ENCODE peak calls at places on chromosome 4, in nine cellular contexts. X is tibial artery; Q is D721Med; S is cardiac muscle cell; V is Calu3; Y is neural progenitor cell; G is CD8-positive, alpha-beta T cell; D is fibroblast of lung; H is tibial nerve. W is an unnamed sample.

GRCh38 chr4:39285111-39285795 is 80.9 kb downstream of the RFC1 start:
- DNase-seq in V (no peak), D (no peak), Q (no peak), Y (no peak), G (no peak), S (no peak), X (no peak), H (no peak), W (no peak)

GRCh38 chr4:20019310-20020015 is 232.2 kb upstream of the SLIT2 start:
- DNase-seq in G (no peak), H (no peak), D (peak; percentile 68), S (no peak), V (no peak), Q (no peak), Y (no peak), X (no peak), W (no peak)

GRCh38 chr4:118372251-118372650 is 19.4 kb upstream of the PRSS12 start:
- DNase-seq in S (no peak), Q (no peak), H (no peak), G (no peak), Y (no peak), V (no peak), X (no peak), D (no peak), W (no peak)

GRCh38 chr4:110540606-110541440 is 64.9 kb downstream of the ENPEP start:
- DNase-seq in S (peak; percentile 81), V (no peak), H (no peak), D (peak; percentile 91), Y (no peak), G (no peak), X (no peak), Q (no peak), W (no peak)

GRCh38 chr4:174340714-174341113 is 57.0 kb downstream of the CEP44 start:
- DNase-seq in Y (no peak), V (no peak), H (no peak), D (no peak), X (no peak), S (no peak), Q (no peak), G (no peak), W (no peak)

GRCh38 chr4:113423631-113424030 is 337.9 kb downstream of the CAMK2D start:
- DNase-seq in S (peak; percentile 56), X (no peak), H (no peak), G (no peak), D (peak; percentile 60), Q (no peak), Y (no peak), V (no peak), W (no peak)

GRCh38 chr4:180285796-180286195 is 1957.4 kb upstream of the TENM3 start:
- DNase-seq in H (no peak), Y (no peak), S (no peak), X (no peak), V (no peak), D (no peak), Q (no peak), G (no peak), W (peak; percentile 5)

GRCh38 chr4:141905751-141906150 is 269.4 kb downstream of the IL15 start:
- DNase-seq in Q (no peak), S (peak; percentile 49), D (peak; percentile 85), X (no peak), V (no peak), H (no peak), Y (no peak), G (no peak), W (no peak)

GRCh38 chr4:163251204-163251603 is 81.2 kb downstream of the NPY1R start:
- DNase-seq in D (no peak), V (no peak), X (no peak), Q (no peak), H (no peak), Y (peak; percentile 43), S (peak; percentile 2), G (no peak), W (no peak)

GRCh38 chr4:4694296-4694772 is 152.5 kb upstream of the STX18 start:
- DNase-seq in V (no peak), G (no peak), H (no peak), Q (no peak), X (peak; percentile 27), S (peak; percentile 19), Y (peak; percentile 49), D (peak; percentile 31), W (no peak)

GRCh38 chr4:55326629-55327028 is 19.4 kb upstream of the SRD5A3 start:
- DNase-seq in D (no peak), Y (no peak), H (no peak), G (no peak), X (no peak), S (no peak), Q (no peak), V (no peak), W (no peak)

GRCh38 chr4:78031457-78031856 is 25.7 kb upstream of the FRAS1 start:
- DNase-seq in Q (no peak), G (no peak), D (no peak), H (no peak), X (no peak), S (peak; percentile 35), Y (no peak), V (no peak), W (no peak)

GRCh38 chr4:40990202-40990898 is 224.0 kb downstream of the APBB2 start:
- DNase-seq in X (no peak), D (peak; percentile 99), V (no peak), H (no peak), S (peak; percentile 98), Q (no peak), G (no peak), Y (no peak), W (no peak)

GRCh38 chr4:89248879-89249281 is 58.7 kb downstream of the GPRIN3 start:
- DNase-seq in Q (no peak), G (no peak), H (no peak), D (no peak), Y (no peak), V (no peak), X (no peak), S (no peak), W (no peak)

GRCh38 chr4:169174247-169174646 is 96.5 kb downstream of the SH3RF1 start:
- DNase-seq in V (no peak), X (no peak), G (no peak), Q (no peak), D (no peak), H (no peak), Y (no peak), S (no peak), W (no peak)

GRCh38 chr4:133450813-133451212 is 301.7 kb downstream of the PCDH10 start:
- DNase-seq in V (no peak), Q (no peak), H (no peak), D (no peak), X (no peak), G (no peak), S (no peak), Y (no peak), W (no peak)

DNA sequence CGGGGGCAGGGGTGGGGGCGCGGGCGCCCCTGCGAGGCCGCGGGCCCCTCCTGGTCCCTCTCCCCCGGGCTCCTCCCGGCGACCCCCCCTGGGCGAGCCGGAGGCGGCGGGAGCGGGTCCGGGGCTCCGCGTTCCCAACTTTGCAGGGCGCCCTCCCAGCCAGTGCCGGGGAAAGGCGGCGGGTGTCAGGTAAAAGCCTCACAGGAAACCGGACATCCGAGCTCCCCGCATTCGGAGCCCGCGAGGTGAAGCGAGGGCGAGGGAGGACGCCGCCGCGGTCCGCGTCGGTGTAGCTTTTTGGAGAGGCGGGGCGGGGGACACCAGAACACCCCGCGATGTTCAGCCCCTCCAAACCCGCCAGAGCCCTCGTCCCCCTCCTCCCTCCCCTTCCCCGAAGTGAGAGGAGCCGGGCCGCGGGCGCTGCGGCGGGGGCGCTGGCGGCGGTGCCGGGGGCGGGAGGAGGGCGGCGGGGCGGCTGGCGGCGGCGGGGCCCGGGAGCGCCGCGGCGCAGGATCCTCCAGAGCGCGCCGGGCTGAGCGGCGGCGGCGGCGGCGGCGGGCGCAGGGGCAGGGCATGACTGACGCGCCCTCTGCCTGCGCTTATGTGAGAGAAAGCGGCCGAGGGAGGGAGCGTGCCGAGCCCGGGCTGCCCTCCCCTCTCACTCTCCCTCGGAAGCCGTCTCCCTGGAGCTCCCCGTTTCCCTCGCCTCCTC is at the start of gene VEGFC:
- DNase-seq in S (peak; percentile 85), Y (peak; percentile 89), H (no peak), V (peak; percentile 64), Q (peak; percentile 28), D (peak; percentile 77), X (peak; percentile 32), G (no peak), W (peak; percentile 62)
- TF ChIP-seq CTCF in S (no peak), Y (peak; percentile 9), H (no peak), V (no peak), Q (no peak), D (peak; percentile 3), X (no peak), G (no peak), W (no peak)

GRCh38 chr4:188719794-188720193 is 580.6 kb downstream of the TRIML1 start:
- DNase-seq in H (no peak), Y (no peak), Q (no peak), V (no peak), D (no peak), G (no peak), S (no peak), X (no peak), W (no peak)
- TF ChIP-seq CTCF in H (no peak), Y (peak; percentile 42), Q (no peak), V (no peak), D (no peak), G (no peak), S (no peak), X (no peak), W (no peak)

DNA sequence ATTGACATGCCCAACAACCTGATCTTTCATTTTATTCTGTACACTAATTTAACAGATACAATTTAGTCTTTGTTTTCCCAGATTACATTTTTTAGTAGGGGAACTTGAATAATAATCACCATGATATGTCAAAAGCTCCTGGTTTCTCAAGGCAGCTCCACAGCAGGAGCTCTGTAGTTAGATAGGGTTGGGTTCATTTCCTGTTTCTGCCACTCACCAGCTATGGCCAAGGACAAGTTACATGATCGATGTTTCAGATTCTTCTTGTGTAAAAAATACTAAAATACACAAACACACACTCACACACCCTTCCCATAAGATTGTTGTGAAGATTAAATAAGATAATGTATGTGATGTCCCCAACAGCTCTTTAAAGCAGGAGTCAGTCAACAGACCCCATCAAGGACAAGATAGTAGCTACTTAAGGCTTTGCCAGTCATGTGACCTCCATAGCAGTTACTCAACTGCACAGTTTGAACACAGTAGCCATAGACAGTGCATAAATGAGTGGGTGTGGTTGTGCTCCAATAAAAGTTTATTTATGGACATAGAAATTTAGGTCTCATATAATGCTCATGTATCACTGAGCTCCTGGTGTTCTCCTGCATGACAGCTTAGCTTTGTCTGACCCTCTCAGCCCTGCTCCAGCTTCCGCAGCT is 18.4 kb downstream of the GUCY1A1 start:
- DNase-seq in X (no peak), Q (no peak), Y (no peak), G (no peak), D (no peak), S (no peak), V (no peak), H (no peak), W (no peak)
- TF ChIP-seq CTCF in X (no peak), Q (no peak), Y (no peak), G (no peak), D (no peak), S (no peak), V (no peak), H (no peak), W (no peak)

DNA sequence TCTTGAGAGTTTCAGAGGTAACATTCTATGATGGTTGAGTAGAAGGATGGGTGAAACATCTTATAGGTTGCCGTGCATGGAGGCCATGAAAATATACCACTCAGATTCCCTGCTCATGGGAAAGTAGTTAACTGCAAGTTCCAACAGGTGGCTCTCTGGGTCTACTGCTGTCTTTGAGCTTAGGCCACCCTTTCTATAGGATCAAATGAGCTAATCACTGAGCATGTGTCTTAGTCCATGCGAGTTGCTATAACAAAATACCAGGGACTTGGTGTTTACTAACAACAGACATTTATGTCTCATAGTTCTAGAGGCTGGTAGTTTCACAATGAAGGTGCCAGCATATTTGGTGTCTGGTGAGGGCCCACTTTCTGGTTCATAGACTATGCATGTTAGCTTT is 144.8 kb upstream of the UNC5C start:
- DNase-seq in Q (no peak), Y (peak; percentile 9), X (no peak), G (no peak), V (peak; percentile 2), D (peak; percentile 13), S (peak; percentile 46), H (no peak), W (no peak)
- TF ChIP-seq CTCF in Q (no peak), Y (peak; percentile 36), X (no peak), G (no peak), V (no peak), D (peak; percentile 45), S (peak; percentile 28), H (no peak), W (no peak)

W was measured in GM20000.